ENCODE peak calls at places on chromosome 2, in four cellular contexts. N is NCI-H2081, M is EL, F is tibial nerve. E is an unnamed sample.

GRCh38 chr2:33588246-33588645 is 10.9 kb downstream of the FAM98A start:
- DNase-seq in F (no peak), M (no peak), N (no peak), E (no peak)

GRCh38 chr2:117956036-117956791 is 57.7 kb downstream of the CCDC93 start:
- DNase-seq in N (no peak), M (no peak), F (no peak), E (peak)

GRCh38 chr2:211132586-211132985 is 576.2 kb downstream of the CPS1 start:
- DNase-seq in M (peak), F (no peak), N (no peak), E (peak)

GRCh38 chr2:38448692-38449405 is 71.8 kb upstream of the ATL2 start:
- DNase-seq in M (no peak), F (no peak), N (no peak), E (no peak)

GRCh38 chr2:207768168-207768890 is 1.4 kb downstream of the FZD5 start:
- DNase-seq in M (peak), N (peak), F (peak), E (peak)

GRCh38 chr2:42184346-42184745 is 15.2 kb downstream of the EML4 start:
- DNase-seq in M (no peak), F (no peak), N (no peak), E (no peak)

GRCh38 chr2:25651066-25651465 is 22.3 kb downstream of the DTNB start:
- DNase-seq in N (no peak), F (no peak), M (peak), E (no peak)

GRCh38 chr2:69965756-69966447 is 4.5 kb upstream of the ASPRV1 start:
- DNase-seq in F (no peak), M (no peak), N (no peak), E (no peak)

GRCh38 chr2:117832905-117833613 is 18.6 kb downstream of the DDX18 start:
- DNase-seq in F (no peak), M (peak), N (no peak), E (peak)

GRCh38 chr2:133986076-133986837 is 267.6 kb upstream of the MGAT5 start:
- DNase-seq in N (no peak), M (peak), F (no peak), E (peak)

GRCh38 chr2:8121826-8122505 is 559.9 kb upstream of the ID2 start:
- DNase-seq in F (no peak), M (peak), N (no peak), E (no peak)

GRCh38 chr2:157760949-157761348 is 115.2 kb downstream of the ACVR1 start:
- DNase-seq in N (no peak), M (no peak), F (no peak), E (no peak)

GRCh38 chr2:20514596-20515269 is 67.9 kb downstream of the RHOB start:
- DNase-seq in F (no peak), N (no peak), M (peak), E (peak)

GRCh38 chr2:10253596-10254372 is 48.9 kb upstream of the HPCAL1 start:
- DNase-seq in N (no peak), F (no peak), M (no peak), E (no peak)

GRCh38 chr2:24359701-24360049 is 661 bp downstream of the ITSN2 start:
- DNase-seq in M (peak), N (peak), F (peak), E (no peak)

GRCh38 chr2:98570356-98570755 is 38.0 kb downstream of the COA5 start:
- DNase-seq in M (no peak), F (no peak), N (no peak), E (no peak)

GRCh38 chr2:108594132-108594981 is 60.1 kb downstream of the LIMS1 start:
- DNase-seq in M (peak), F (no peak), N (no peak), E (peak)

GRCh38 chr2:190413421-190413820 is 5.3 kb downstream of the MFSD6 start:
- DNase-seq in N (no peak), F (no peak), M (no peak), E (no peak)

GRCh38 chr2:226554726-226555125 is 244.9 kb downstream of the IRS1 start:
- DNase-seq in F (no peak), N (no peak), M (peak), E (no peak)

GRCh38 chr2:203579131-203579643 is 44.1 kb upstream of the RAPH1 start:
- DNase-seq in N (no peak), M (peak), F (no peak), E (peak)

GRCh38 chr2:202113571-202114142 is 40.6 kb downstream of the KIAA2012 start:
- DNase-seq in N (no peak), F (no peak), M (peak), E (peak)

GRCh38 chr2:3460831-3461544 is 58.3 kb downstream of the ADI1 start:
- DNase-seq in M (no peak), N (peak), F (peak), E (no peak)